ENCODE peak calls at places on chromosomes 13 and 19, in seven cellular contexts. G is IMR-90, Y is neuronal stem cell, Q is mesendoderm, E is H9, D is H1, W is trophoblast cell. R is an unnamed sample.

GRCh38 chr13:106230450-106230849 is 305.0 kb downstream of the EFNB2 start:
- DNase-seq in E (no peak), G (peak), W (peak), Y (no peak), D (no peak), Q (no peak), R (peak)

GRCh38 chr13:112893570-112894422 is 75.2 kb upstream of the MCF2L start:
- DNase-seq in D (peak), Q (peak), E (peak), G (peak), W (no peak), Y (peak), R (peak)

GRCh38 chr19:48810151-48810550 is 678 bp downstream of the BCAT2 start:
- DNase-seq in G (no peak), Q (no peak), Y (no peak), W (no peak), E (no peak), D (no peak), R (no peak)

GRCh38 chr13:93217701-93218100 is 8.9 kb upstream of the GPC6 start:
- DNase-seq in Q (no peak), Y (no peak), D (no peak), W (no peak), E (no peak), G (no peak), R (no peak)

GRCh38 chr13:73158851-73159250 is 100.0 kb downstream of the KLF5 start:
- DNase-seq in E (no peak), D (no peak), Y (no peak), Q (no peak), G (peak), W (no peak), R (peak)

GRCh38 chr19:10501971-10502523 is 1.1 kb downstream of the KEAP1 start:
- DNase-seq in D (no peak), G (peak), Y (no peak), W (peak), Q (peak), E (peak), R (peak)

GRCh38 chr19:12834976-12835757 is 788 bp upstream of the RTBDN start:
- DNase-seq in W (no peak), Y (no peak), Q (peak), G (no peak), E (peak), D (no peak), R (no peak)

GRCh38 chr13:75968103-75968838 is 332.1 kb downstream of the LMO7 start:
- DNase-seq in G (peak), E (no peak), Y (no peak), Q (no peak), W (peak), D (no peak), R (peak)

GRCh38 chr19:38993271-38993670 is 17.7 kb upstream of the FBXO17 start:
- DNase-seq in D (no peak), E (no peak), Y (no peak), G (peak), Q (peak), W (peak), R (peak)

GRCh38 chr19:17376935-17377600 is at the start of gene PLVAP:
- DNase-seq in D (no peak), E (no peak), Y (no peak), Q (no peak), G (no peak), W (no peak), R (no peak)

GRCh38 chr19:55703790-55704215 is 28.8 kb downstream of the EPN1 start:
- DNase-seq in Y (no peak), E (peak), W (peak), D (peak), G (no peak), Q (peak), R (no peak)

GRCh38 chr19:21158523-21159135 is 16.8 kb downstream of the ZNF431 start:
- DNase-seq in E (no peak), D (no peak), G (peak), W (peak), Y (no peak), Q (no peak), R (peak)

GRCh38 chr19:42201489-42202289 is 15.8 kb downstream of the DEDD2 start:
- DNase-seq in W (peak), E (no peak), Q (no peak), G (no peak), D (no peak), Y (no peak), R (no peak)

GRCh38 chr19:51016798-51017683 is 2.5 kb downstream of the KLK10 start:
- DNase-seq in W (peak), Q (peak), E (peak), G (peak), D (peak), Y (peak), R (peak)

GRCh38 chr13:40664100-40665060 is 2.1 kb downstream of the FOXO1 start:
- DNase-seq in E (peak), G (no peak), W (peak), Q (peak), Y (peak), D (no peak), R (peak)

GRCh38 chr13:79749985-79750551 is 269.1 kb downstream of the NDFIP2 start:
- DNase-seq in Q (peak), W (peak), G (peak), E (peak), D (no peak), Y (peak), R (peak)

GRCh38 chr19:13774217-13775191 is at the start of gene C19orf53:
- DNase-seq in G (peak), Y (peak), E (peak), D (no peak), Q (peak), W (peak), R (peak)

GRCh38 chr13:78595819-78596700 is 7.3 kb downstream of the POU4F1 start:
- DNase-seq in Y (peak), Q (peak), E (peak), G (no peak), W (no peak), D (no peak), R (no peak)

GRCh38 chr13:110541526-110541920 is 20.0 kb downstream of the RAB20 start:
- DNase-seq in D (no peak), G (peak), Q (no peak), E (no peak), W (peak), Y (no peak), R (peak)

GRCh38 chr19:45340232-45340898 is at the start of gene KLC3:
- DNase-seq in W (peak), Q (peak), Y (no peak), G (no peak), E (peak), D (no peak), R (no peak)

GRCh38 chr13:73338389-73338788 is 279.6 kb downstream of the KLF5 start:
- DNase-seq in W (peak), D (no peak), Q (no peak), G (no peak), E (no peak), Y (no peak), R (peak)

GRCh38 chr19:10149427-10149826 is 29.7 kb upstream of the EIF3G start:
- DNase-seq in E (no peak), D (no peak), Y (no peak), W (no peak), Q (no peak), G (no peak), R (no peak)

GRCh38 chr13:113146750-113147149 is 11.7 kb upstream of the PROZ start:
- DNase-seq in G (no peak), Y (no peak), D (no peak), E (peak), Q (no peak), W (no peak), R (no peak)

GRCh38 chr13:36421447-36421846 is 10.8 kb upstream of the CCNA1 start:
- DNase-seq in G (no peak), W (no peak), D (no peak), Y (no peak), E (no peak), Q (no peak), R (no peak)

GRCh38 chr19:13731147-13731964 is 33.0 kb upstream of the MRI1 start:
- DNase-seq in Y (peak), Q (peak), G (peak), D (peak), W (peak), E (peak), R (peak)

GRCh38 chr19:19061491-19061890 is 2.3 kb upstream of the SLC25A42 start:
- DNase-seq in G (no peak), Y (no peak), E (no peak), W (no peak), D (no peak), Q (no peak), R (no peak)

GRCh38 chr19:47436712-47437401 is 17.5 kb upstream of the MEIS3 start:
- DNase-seq in D (no peak), Y (peak), W (peak), E (peak), Q (peak), G (peak), R (peak)

GRCh38 chr19:2154587-2155075 is 3.3 kb upstream of the AP3D1 start:
- DNase-seq in Q (no peak), Y (no peak), D (no peak), E (no peak), W (peak), G (peak), R (no peak)
- H3K27ac ChIP-seq in Q (no peak), Y (no peak), D (no peak), E (no peak), W (peak), G (no peak), R (no peak)

GRCh38 chr19:435707-436412 is 25.0 kb downstream of the SHC2 start:
- DNase-seq in Y (no peak), E (no peak), W (no peak), Q (no peak), G (no peak), D (no peak), R (no peak)
- H3K18ac ChIP-seq in Y (peak), E (no peak), W (no peak), Q (no peak), G (no peak), D (no peak), R (peak)

DNA sequence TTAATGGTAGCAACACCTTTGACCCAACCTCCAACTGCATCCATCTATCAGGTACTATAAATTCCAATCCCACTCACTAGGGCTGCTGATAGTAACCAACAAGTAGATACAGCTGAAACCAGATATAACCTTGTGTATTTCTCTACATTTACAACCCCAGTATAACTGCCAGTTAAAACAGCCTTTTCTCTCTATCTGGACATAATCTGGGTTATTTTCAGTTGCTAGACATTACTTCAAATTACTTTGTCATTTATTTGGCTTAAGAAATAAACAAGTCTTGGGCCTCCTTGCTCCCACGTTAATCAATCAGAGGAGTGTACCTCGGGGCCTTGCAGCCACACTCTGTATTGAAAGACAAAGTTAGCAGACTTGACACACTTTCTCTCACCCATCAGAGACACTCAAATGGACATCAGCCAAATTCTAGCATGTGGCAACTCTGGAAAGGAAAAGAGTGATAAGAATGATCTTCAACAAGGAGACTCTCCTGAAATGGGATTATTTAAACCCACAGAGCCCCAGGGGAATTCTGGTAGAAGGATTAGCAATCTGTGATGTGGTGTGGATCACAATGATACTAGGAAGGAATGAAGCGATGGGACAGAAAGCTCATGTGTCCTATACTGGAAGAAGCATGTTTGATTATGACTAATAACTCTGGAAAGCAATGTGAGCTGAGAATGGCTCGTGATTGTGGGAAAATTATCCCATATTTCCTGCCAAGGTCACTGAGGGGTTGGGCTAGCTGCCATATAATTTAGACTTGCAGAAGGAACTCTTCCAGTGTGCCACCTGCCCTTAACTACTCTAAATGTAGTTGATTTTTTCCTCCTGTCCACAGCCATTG is 157.5 kb downstream of the FLT1 start:
- DNase-seq in D (no peak), W (no peak), G (peak), Y (no peak), E (no peak), Q (no peak), R (peak)
- H3K27ac ChIP-seq in D (no peak), W (no peak), G (no peak), Y (no peak), E (no peak), Q (no peak), R (no peak)

DNA sequence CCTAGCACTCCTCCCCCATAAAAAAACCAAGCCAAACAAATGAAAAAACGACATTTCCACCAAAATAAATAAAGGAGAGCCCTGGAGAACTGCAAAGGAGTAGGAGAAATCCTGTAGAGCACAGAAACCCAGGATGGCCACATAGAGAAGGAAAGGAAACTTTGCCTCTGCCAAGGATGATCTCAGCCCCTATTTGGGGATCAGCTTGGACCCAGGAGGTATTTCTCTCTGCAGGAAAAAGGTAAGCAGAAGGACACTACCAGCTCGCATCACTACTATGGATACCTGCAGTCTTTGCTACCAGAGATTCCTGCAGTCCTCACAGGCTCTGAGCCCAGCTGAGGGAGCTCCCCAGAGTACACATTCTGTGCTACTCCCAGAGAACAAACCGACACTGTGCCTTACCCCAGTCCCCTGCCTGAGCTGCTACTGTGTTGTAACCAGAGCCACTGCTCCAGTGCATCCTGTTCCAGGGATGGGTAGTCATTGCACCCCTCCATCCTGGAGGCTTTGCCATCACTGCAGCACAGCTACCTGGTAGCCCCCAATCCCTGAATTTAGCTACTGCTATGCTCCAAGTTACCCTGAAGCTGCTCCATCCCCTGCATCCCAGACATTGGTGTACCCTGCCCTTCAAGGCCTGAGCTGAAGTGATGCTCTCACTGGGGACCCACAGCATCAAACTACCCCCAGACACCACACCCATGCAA is 41.7 kb downstream of the VWA8 start:
- DNase-seq in G (no peak), Q (no peak), E (no peak), Y (no peak), D (no peak), W (no peak), R (no peak)
- H3K18ac ChIP-seq in G (no peak), Q (no peak), E (no peak), Y (no peak), D (no peak), W (no peak), R (no peak)

DNA sequence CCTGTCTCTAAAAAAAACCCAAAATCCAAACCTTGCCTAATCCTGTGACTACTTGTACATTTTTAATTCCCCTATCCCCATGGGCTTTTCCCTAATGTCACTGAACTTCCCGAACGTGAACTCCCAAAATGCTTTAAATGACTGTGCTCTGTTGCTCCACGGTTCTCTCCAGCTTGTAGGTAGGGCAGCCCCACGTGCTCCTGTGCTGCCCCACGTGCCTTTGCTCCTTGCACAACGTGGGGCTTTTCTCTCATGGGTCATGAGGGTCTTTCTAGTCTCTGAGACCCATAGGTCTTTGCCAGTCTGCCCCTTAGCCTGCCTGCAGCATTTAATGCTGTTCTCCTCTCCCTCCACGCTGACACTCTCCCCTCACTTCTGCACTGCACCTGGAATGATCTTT is 122.0 kb downstream of the SHISA2 start:
- DNase-seq in E (no peak), W (no peak), D (no peak), Y (no peak), Q (no peak), G (no peak), R (no peak)
- H3K27ac ChIP-seq in E (no peak), W (no peak), D (no peak), Y (no peak), Q (no peak), G (no peak), R (no peak)

DNA sequence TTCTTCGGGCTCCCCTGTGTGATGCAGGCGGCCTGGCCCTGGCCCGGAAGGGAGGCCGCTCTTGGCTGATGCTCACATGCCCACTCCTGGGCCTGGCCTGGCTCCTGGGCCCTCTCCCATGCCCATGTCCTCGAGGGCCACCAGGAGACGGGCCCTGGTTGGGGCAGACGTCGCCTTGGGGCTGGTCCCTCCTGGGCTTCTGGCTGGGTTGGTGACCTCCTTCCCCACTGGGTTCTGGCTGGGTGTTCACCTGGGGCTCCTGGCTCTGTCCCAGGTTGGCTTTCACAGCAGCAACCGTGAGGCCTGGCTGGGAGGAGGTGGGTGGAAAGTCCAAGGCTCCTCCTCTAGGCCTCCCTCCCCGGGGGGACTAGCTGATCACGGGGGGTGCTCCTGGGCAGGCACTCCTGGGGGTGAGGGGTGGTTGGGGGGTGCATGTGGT is 15.5 kb upstream of the SLC7A10 start:
- DNase-seq in W (no peak), Y (no peak), G (no peak), Q (no peak), D (no peak), E (no peak), R (no peak)
- H3K18ac ChIP-seq in W (no peak), Y (peak), G (no peak), Q (no peak), D (no peak), E (no peak), R (no peak)